ENCODE peak calls at places on chromosome 6, in five cellular contexts. One of them, this sample, is unnamed.

GRCh38 chr6:1778693-1779235 is 169.0 kb downstream of the FOXC1 start:
- DNase-seq in H1: no peak
- DNase-seq in neuronal stem cell: no peak
- DNase-seq in mesenchymal stem cell: no peak
- DNase-seq in trophoblast cell: no peak
- DNase-seq in this sample: no peak

GRCh38 chr6:101539510-101540245 is 146.2 kb downstream of the GRIK2 start:
- DNase-seq in mesenchymal stem cell: peak; percentile 18
- DNase-seq in trophoblast cell: no peak
- DNase-seq in H1: no peak
- DNase-seq in neuronal stem cell: no peak
- DNase-seq in this sample: no peak

GRCh38 chr6:127520061-127520460 is 926 bp upstream of the MTCL3 start:
- DNase-seq in H1: no peak
- DNase-seq in mesenchymal stem cell: peak; percentile 35
- DNase-seq in trophoblast cell: no peak
- DNase-seq in neuronal stem cell: peak; percentile 12
- DNase-seq in this sample: no peak

GRCh38 chr6:159823953-159824352 is 23.9 kb downstream of the PNLDC1 start:
- DNase-seq in trophoblast cell: no peak
- DNase-seq in H1: no peak
- DNase-seq in neuronal stem cell: no peak
- DNase-seq in mesenchymal stem cell: no peak
- DNase-seq in this sample: no peak

GRCh38 chr6:89348372-89348771 is 4.2 kb downstream of the UBE2J1 start:
- DNase-seq in mesenchymal stem cell: no peak
- DNase-seq in neuronal stem cell: no peak
- DNase-seq in trophoblast cell: peak; percentile 82
- DNase-seq in H1: no peak
- DNase-seq in this sample: no peak

GRCh38 chr6:135819665-135820064 is 31.8 kb upstream of the PDE7B start:
- DNase-seq in trophoblast cell: no peak
- DNase-seq in H1: no peak
- DNase-seq in neuronal stem cell: no peak
- DNase-seq in mesenchymal stem cell: no peak
- DNase-seq in this sample: no peak

GRCh38 chr6:52077180-52077884 is 10.1 kb downstream of the PKHD1 start:
- DNase-seq in mesenchymal stem cell: no peak
- DNase-seq in trophoblast cell: peak; percentile 11
- DNase-seq in neuronal stem cell: no peak
- DNase-seq in H1: peak; percentile 59
- DNase-seq in this sample: peak; percentile 61

GRCh38 chr6:125784365-125784764 is 6.4 kb upstream of the NCOA7 start:
- DNase-seq in neuronal stem cell: no peak
- DNase-seq in mesenchymal stem cell: no peak
- DNase-seq in H1: no peak
- DNase-seq in trophoblast cell: no peak
- DNase-seq in this sample: no peak

GRCh38 chr6:90184334-90185298 is 112.0 kb downstream of the BACH2 start:
- DNase-seq in mesenchymal stem cell: peak; percentile 33
- DNase-seq in neuronal stem cell: no peak
- DNase-seq in trophoblast cell: no peak
- DNase-seq in H1: no peak
- DNase-seq in this sample: no peak

GRCh38 chr6:80022803-80023202 is 18.4 kb downstream of the TTK start:
- DNase-seq in neuronal stem cell: no peak
- DNase-seq in trophoblast cell: no peak
- DNase-seq in mesenchymal stem cell: peak; percentile 96
- DNase-seq in H1: no peak
- DNase-seq in this sample: no peak

GRCh38 chr6:156010-156409 is 136.3 kb upstream of the DUSP22 start:
- DNase-seq in trophoblast cell: no peak
- DNase-seq in mesenchymal stem cell: no peak
- DNase-seq in neuronal stem cell: no peak
- DNase-seq in H1: no peak
- DNase-seq in this sample: no peak

GRCh38 chr6:122947355-122947754 is 48.7 kb upstream of the CLVS2 start:
- DNase-seq in H1: no peak
- DNase-seq in mesenchymal stem cell: peak; percentile 7
- DNase-seq in neuronal stem cell: peak; percentile 11
- DNase-seq in trophoblast cell: no peak
- DNase-seq in this sample: peak; percentile 51

GRCh38 chr6:161271343-161272019 is 2.4 kb downstream of the AGPAT4 start:
- DNase-seq in mesenchymal stem cell: peak; percentile 50
- DNase-seq in H1: no peak
- DNase-seq in trophoblast cell: no peak
- DNase-seq in neuronal stem cell: no peak
- DNase-seq in this sample: no peak

GRCh38 chr6:158332237-158332636 is 20.0 kb downstream of the TULP4 start:
- DNase-seq in mesenchymal stem cell: no peak
- DNase-seq in neuronal stem cell: no peak
- DNase-seq in trophoblast cell: peak; percentile 34
- DNase-seq in H1: no peak
- DNase-seq in this sample: no peak

GRCh38 chr6:136628996-136629395 is 78.8 kb upstream of the MAP7 start:
- DNase-seq in mesenchymal stem cell: peak; percentile 41
- DNase-seq in neuronal stem cell: no peak
- DNase-seq in trophoblast cell: no peak
- DNase-seq in H1: no peak
- DNase-seq in this sample: no peak

GRCh38 chr6:144214622-144215401 is 64.5 kb downstream of the STX11 start:
- DNase-seq in trophoblast cell: no peak
- DNase-seq in H1: no peak
- DNase-seq in mesenchymal stem cell: no peak
- DNase-seq in neuronal stem cell: no peak
- DNase-seq in this sample: no peak

GRCh38 chr6:152161501-152161900 is 354.0 kb downstream of the ESR1 start:
- DNase-seq in trophoblast cell: no peak
- DNase-seq in neuronal stem cell: no peak
- DNase-seq in mesenchymal stem cell: peak; percentile 53
- DNase-seq in H1: no peak
- DNase-seq in this sample: no peak

GRCh38 chr6:20931093-20931492 is 396.8 kb downstream of the CDKAL1 start:
- DNase-seq in neuronal stem cell: no peak
- DNase-seq in mesenchymal stem cell: no peak
- DNase-seq in H1: no peak
- DNase-seq in trophoblast cell: no peak
- DNase-seq in this sample: no peak

GRCh38 chr6:142413111-142413510 is 111.3 kb downstream of the ADGRG6 start:
- DNase-seq in mesenchymal stem cell: no peak
- DNase-seq in H1: no peak
- DNase-seq in trophoblast cell: no peak
- DNase-seq in neuronal stem cell: no peak
- DNase-seq in this sample: no peak

GRCh38 chr6:37288247-37288646 is 30.3 kb upstream of the TMEM217 start:
- DNase-seq in mesenchymal stem cell: peak; percentile 21
- DNase-seq in H1: no peak
- DNase-seq in neuronal stem cell: no peak
- DNase-seq in trophoblast cell: no peak
- DNase-seq in this sample: no peak

GRCh38 chr6:19311786-19312185 is 525.4 kb upstream of the ID4 start:
- DNase-seq in mesenchymal stem cell: no peak
- DNase-seq in neuronal stem cell: peak; percentile 56
- DNase-seq in trophoblast cell: no peak
- DNase-seq in H1: peak; percentile 10
- DNase-seq in this sample: peak; percentile 29

GRCh38 chr6:149210376-149210775 is 107.1 kb upstream of the TAB2 start:
- DNase-seq in neuronal stem cell: no peak
- DNase-seq in mesenchymal stem cell: peak; percentile 93
- DNase-seq in trophoblast cell: peak; percentile 15
- DNase-seq in H1: no peak
- DNase-seq in this sample: no peak

GRCh38 chr6:14888575-14889000 is 357.3 kb upstream of the JARID2 start:
- DNase-seq in neuronal stem cell: no peak
- DNase-seq in trophoblast cell: no peak
- DNase-seq in mesenchymal stem cell: no peak
- DNase-seq in H1: no peak
- DNase-seq in this sample: no peak

GRCh38 chr6:26196846-26197683 is 109.8 kb downstream of the HFE start:
- DNase-seq in mesenchymal stem cell: peak; percentile 96
- DNase-seq in H1: no peak
- DNase-seq in neuronal stem cell: peak; percentile 69
- DNase-seq in trophoblast cell: peak; percentile 46
- DNase-seq in this sample: peak; percentile 86

GRCh38 chr6:117976030-117976651 is 69.1 kb downstream of the SLC35F1 start:
- DNase-seq in trophoblast cell: peak; percentile 18
- DNase-seq in neuronal stem cell: peak; percentile 54
- DNase-seq in H1: no peak
- DNase-seq in mesenchymal stem cell: peak; percentile 43
- DNase-seq in this sample: no peak

GRCh38 chr6:29490055-29490454 is 2.3 kb upstream of the MAS1L start:
- DNase-seq in H1: no peak
- DNase-seq in mesenchymal stem cell: no peak
- DNase-seq in trophoblast cell: no peak
- DNase-seq in neuronal stem cell: no peak
- DNase-seq in this sample: no peak

GRCh38 chr6:144469144-144469575 is 184.0 kb downstream of the UTRN start:
- DNase-seq in trophoblast cell: no peak
- DNase-seq in neuronal stem cell: no peak
- DNase-seq in H1: no peak
- DNase-seq in mesenchymal stem cell: no peak
- DNase-seq in this sample: no peak

GRCh38 chr6:115706324-115706723 is 354.4 kb downstream of the FRK start:
- DNase-seq in neuronal stem cell: no peak
- DNase-seq in H1: no peak
- DNase-seq in mesenchymal stem cell: no peak
- DNase-seq in trophoblast cell: no peak
- DNase-seq in this sample: no peak

GRCh38 chr6:70282906-70283461 is 19.9 kb downstream of the COL9A1 start:
- DNase-seq in H1: peak; percentile 17
- DNase-seq in neuronal stem cell: peak; percentile 49
- DNase-seq in trophoblast cell: no peak
- DNase-seq in mesenchymal stem cell: no peak
- DNase-seq in this sample: peak; percentile 79

GRCh38 chr6:70281923-70282902 is 20.7 kb downstream of the COL9A1 start:
- DNase-seq in H1: peak; percentile 23
- DNase-seq in neuronal stem cell: peak; percentile 24
- DNase-seq in mesenchymal stem cell: no peak
- DNase-seq in trophoblast cell: no peak
- DNase-seq in this sample: peak; percentile 76

GRCh38 chr6:70277480-70277879 is 25.4 kb downstream of the COL9A1 start:
- DNase-seq in H1: no peak
- DNase-seq in trophoblast cell: no peak
- DNase-seq in neuronal stem cell: no peak
- DNase-seq in mesenchymal stem cell: peak; percentile 2
- DNase-seq in this sample: no peak

GRCh38 chr6:70280462-70280861 is 22.4 kb downstream of the COL9A1 start:
- DNase-seq in neuronal stem cell: no peak
- DNase-seq in trophoblast cell: no peak
- DNase-seq in H1: no peak
- DNase-seq in mesenchymal stem cell: no peak
- DNase-seq in this sample: peak; percentile 49
- H2BK12ac ChIP-seq in neuronal stem cell: no peak overlapping the region
- H2BK12ac ChIP-seq in trophoblast cell: no peak overlapping the region
- H2BK12ac ChIP-seq in H1: no peak overlapping the region
- H2BK12ac ChIP-seq in mesenchymal stem cell: no peak overlapping the region
- H2BK12ac ChIP-seq in this sample: no peak overlapping the region

GRCh38 chr6:110331816-110332215 is 26.3 kb downstream of the METTL24 start:
- DNase-seq in H1: no peak
- DNase-seq in mesenchymal stem cell: peak; percentile 61
- DNase-seq in neuronal stem cell: no peak
- DNase-seq in trophoblast cell: no peak
- DNase-seq in this sample: peak; percentile 37
- H3K4me1 ChIP-seq in H1: peaks cover 3% of the 10 kb centered on the region
- H3K4me1 ChIP-seq in mesenchymal stem cell: peaks cover 11% of the 10 kb centered on the region
- H3K4me1 ChIP-seq in neuronal stem cell: peaks cover 27% of the 10 kb centered on the region
- H3K4me1 ChIP-seq in trophoblast cell: peaks cover 18% of the 10 kb centered on the region
- H3K4me1 ChIP-seq in this sample: no peaks in the 10 kb centered on the region

GRCh38 chr6:46289865-46290264 is 119.1 kb upstream of the ENPP5 start:
- DNase-seq in trophoblast cell: no peak
- DNase-seq in mesenchymal stem cell: no peak
- DNase-seq in neuronal stem cell: no peak
- DNase-seq in H1: no peak
- DNase-seq in this sample: no peak

GRCh38 chr6:46290916-46291633 is 120.3 kb upstream of the ENPP5 start:
- DNase-seq in trophoblast cell: no peak
- DNase-seq in H1: no peak
- DNase-seq in neuronal stem cell: no peak
- DNase-seq in mesenchymal stem cell: no peak
- DNase-seq in this sample: peak; percentile 28

GRCh38 chr6:46290435-46290834 is 119.7 kb upstream of the ENPP5 start:
- DNase-seq in trophoblast cell: no peak
- DNase-seq in mesenchymal stem cell: no peak
- DNase-seq in H1: no peak
- DNase-seq in neuronal stem cell: no peak
- DNase-seq in this sample: no peak

GRCh38 chr6:46293641-46294316 is 123.0 kb upstream of the ENPP5 start:
- DNase-seq in H1: no peak
- DNase-seq in trophoblast cell: no peak
- DNase-seq in mesenchymal stem cell: no peak
- DNase-seq in neuronal stem cell: no peak
- DNase-seq in this sample: no peak

DNA sequence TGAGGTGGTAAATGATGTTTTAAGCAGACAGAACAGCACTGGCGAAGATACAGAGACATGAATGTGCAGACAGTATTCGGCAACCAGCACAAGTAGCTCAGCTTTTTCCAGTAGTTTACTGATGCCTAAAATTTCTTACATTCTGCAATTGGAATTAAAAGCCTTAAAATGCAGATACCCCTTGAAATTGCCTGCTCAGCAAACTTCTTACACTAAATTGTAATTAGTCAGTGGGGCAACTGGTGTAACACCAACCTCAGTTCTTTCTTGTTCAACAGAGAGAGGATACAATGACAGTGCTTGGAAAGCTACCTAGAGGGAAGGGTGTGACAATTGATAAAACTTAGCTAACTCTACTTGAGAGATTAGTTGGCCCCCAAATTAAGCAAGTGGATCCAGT is 121.1 kb upstream of the ENPP5 start:
- DNase-seq in mesenchymal stem cell: no peak
- DNase-seq in neuronal stem cell: no peak
- DNase-seq in H1: no peak
- DNase-seq in trophoblast cell: no peak
- DNase-seq in this sample: no peak
- H2BK12ac ChIP-seq in mesenchymal stem cell: no peak overlapping the region
- H2BK12ac ChIP-seq in neuronal stem cell: no peak overlapping the region
- H2BK12ac ChIP-seq in H1: no peak overlapping the region
- H2BK12ac ChIP-seq in trophoblast cell: no peak overlapping the region
- H2BK12ac ChIP-seq in this sample: no peak overlapping the region

GRCh38 chr6:41726876-41727275 is 8.5 kb downstream of the TFEB start:
- DNase-seq in neuronal stem cell: no peak
- DNase-seq in mesenchymal stem cell: no peak
- DNase-seq in H1: no peak
- DNase-seq in trophoblast cell: no peak
- DNase-seq in this sample: no peak

GRCh38 chr6:41729624-41730023 is 5.8 kb downstream of the TFEB start:
- DNase-seq in trophoblast cell: no peak
- DNase-seq in mesenchymal stem cell: no peak
- DNase-seq in neuronal stem cell: no peak
- DNase-seq in H1: no peak
- DNase-seq in this sample: peak; percentile 38

GRCh38 chr6:41728954-41729353 is 6.5 kb downstream of the TFEB start:
- DNase-seq in mesenchymal stem cell: no peak
- DNase-seq in trophoblast cell: no peak
- DNase-seq in neuronal stem cell: no peak
- DNase-seq in H1: no peak
- DNase-seq in this sample: no peak

GRCh38 chr6:41727705-41728072 is 7.7 kb downstream of the TFEB start:
- DNase-seq in mesenchymal stem cell: no peak
- DNase-seq in neuronal stem cell: no peak
- DNase-seq in trophoblast cell: no peak
- DNase-seq in H1: no peak
- DNase-seq in this sample: no peak

GRCh38 chr6:41728073-41728936 is 7.1 kb downstream of the TFEB start:
- DNase-seq in trophoblast cell: no peak
- DNase-seq in H1: no peak
- DNase-seq in mesenchymal stem cell: no peak
- DNase-seq in neuronal stem cell: no peak
- DNase-seq in this sample: no peak
- H3K4me1 ChIP-seq in trophoblast cell: peaks cover 23% of the 10 kb centered on the region
- H3K4me1 ChIP-seq in H1: peaks cover 23% of the 10 kb centered on the region
- H3K4me1 ChIP-seq in mesenchymal stem cell: peaks cover 64% of the 10 kb centered on the region
- H3K4me1 ChIP-seq in neuronal stem cell: peaks cover 6% of the 10 kb centered on the region
- H3K4me1 ChIP-seq in this sample: peaks cover 11% of the 10 kb centered on the region